ENCODE peak calls at places on chromosomes 4 and X, in five cellular contexts. N is Karpas-422, Y is neural progenitor cell, J is PC-3, S is neuronal stem cell. R is an unnamed sample.
A peak's percentile ranks its signal among the peaks of the same experiment; 100 is the strongest.

GRCh38 chrX:150688911-150689451 is 4.2 kb upstream of the MTMR1 start:
- DNase-seq in N (no peak), J (peak; percentile 97), S (no peak), Y (no peak), R (peak; percentile 86)

GRCh38 chr4:38753021-38753806 is 29.6 kb downstream of the TLR10 start:
- DNase-seq in Y (peak; percentile 97), N (no peak), S (peak; percentile 90), J (no peak), R (peak; percentile 98)

GRCh38 chr4:121243476-121243875 is 79.4 kb upstream of the TNIP3 start:
- DNase-seq in N (no peak), J (no peak), S (no peak), Y (no peak), R (peak; percentile 67)

GRCh38 chr4:164252286-164252685 is 501.6 kb upstream of the SMIM31 start:
- DNase-seq in Y (peak; percentile 88), N (no peak), S (peak; percentile 55), J (no peak), R (peak; percentile 0)

GRCh38 chr4:65242156-65242846 is 428.0 kb downstream of the EPHA5 start:
- DNase-seq in J (no peak), N (no peak), Y (no peak), S (no peak), R (no peak)

GRCh38 chrX:152869972-152870371 is 27.9 kb upstream of the ZNF185 start:
- DNase-seq in N (no peak), Y (no peak), S (no peak), J (peak; percentile 25), R (no peak)

GRCh38 chrX:148629435-148629834 is 129.0 kb downstream of the AFF2 start:
- DNase-seq in J (no peak), N (no peak), S (no peak), Y (no peak), R (no peak)

GRCh38 chrX:149259241-149259640 is 245.9 kb downstream of the IDS start:
- DNase-seq in J (peak; percentile 15), S (no peak), Y (no peak), N (no peak), R (peak; percentile 42)

GRCh38 chr4:150934022-150934421 is 81.1 kb downstream of the LRBA start:
- DNase-seq in Y (no peak), N (no peak), J (no peak), S (no peak), R (no peak)

GRCh38 chr4:34181891-34182290 is 2062.4 kb downstream of the ARAP2 start:
- DNase-seq in Y (no peak), S (no peak), N (no peak), J (peak; percentile 69), R (peak; percentile 66)

GRCh38 chrX:54640721-54641120 is 110.7 kb downstream of the GNL3L start:
- DNase-seq in Y (no peak), S (no peak), J (peak; percentile 6), N (no peak), R (peak; percentile 5)

GRCh38 chr4:85777908-85778808 is 303.2 kb downstream of the ARHGAP24 start:
- DNase-seq in Y (no peak), S (no peak), J (peak; percentile 23), N (peak; percentile 75), R (peak; percentile 44)

GRCh38 chr4:56186808-56187523 is 200.3 kb downstream of the AASDH start:
- DNase-seq in Y (peak; percentile 44), J (no peak), N (no peak), S (no peak), R (no peak)

GRCh38 chrX:49876750-49877149 is 2.5 kb upstream of the USP27X start:
- DNase-seq in S (no peak), N (peak; percentile 74), Y (peak; percentile 31), J (peak; percentile 64), R (peak; percentile 42)

GRCh38 chr4:154626793-154627484 is 14.5 kb upstream of the FGG start:
- DNase-seq in Y (peak; percentile 90), J (peak; percentile 41), S (peak; percentile 62), N (peak; percentile 67), R (peak; percentile 54)

GRCh38 chrX:68867458-68868166 is 38.8 kb downstream of the EFNB1 start:
- DNase-seq in S (no peak), J (no peak), N (no peak), Y (no peak), R (no peak)

GRCh38 chr4:156594619-156595018 is 377.0 kb downstream of the PDGFC start:
- DNase-seq in J (peak; percentile 9), Y (no peak), N (no peak), S (no peak), R (no peak)

GRCh38 chr4:128299848-128300247 is 12.2 kb upstream of the PGRMC2 start:
- DNase-seq in Y (no peak), N (no peak), J (no peak), S (no peak), R (no peak)

GRCh38 chr4:48033825-48034413 is 17.3 kb downstream of the NIPAL1 start:
- DNase-seq in N (peak; percentile 91), S (no peak), J (peak; percentile 61), Y (peak; percentile 17), R (peak; percentile 37)

GRCh38 chrX:151871244-151871643 is 41.4 kb upstream of the MAGEA4 start:
- DNase-seq in Y (no peak), N (no peak), J (peak; percentile 55), S (no peak), R (peak; percentile 90)

GRCh38 chrX:136028383-136028984 is 43.2 kb downstream of the SLC9A6 start:
- DNase-seq in S (peak; percentile 18), Y (peak; percentile 47), N (peak; percentile 83), J (peak; percentile 80), R (peak; percentile 65)

GRCh38 chr4:89000844-89001360 is 56.1 kb downstream of the FAM13A start:
- DNase-seq in N (no peak), S (no peak), Y (no peak), J (peak; percentile 65), R (peak; percentile 37)

GRCh38 chr4:118586357-118586790 is 98.8 kb upstream of the METTL14 start:
- DNase-seq in Y (no peak), N (no peak), S (no peak), J (no peak), R (peak; percentile 13)

GRCh38 chr4:20512053-20512810 is 188.0 kb upstream of the PACRGL start:
- DNase-seq in J (peak; percentile 76), N (no peak), S (no peak), Y (no peak), R (no peak)

GRCh38 chr4:38078590-38079381 is 118.6 kb downstream of the PTTG2 start:
- DNase-seq in N (no peak), Y (no peak), S (no peak), J (peak; percentile 59), R (peak; percentile 88)

GRCh38 chrX:154396948-154397887 is 959 bp upstream of the RPL10 start:
- DNase-seq in S (no peak), J (peak; percentile 66), N (peak; percentile 86), Y (peak; percentile 66), R (peak; percentile 81)

GRCh38 chr4:142815834-142816233 is 30.3 kb downstream of the INPP4B start:
- DNase-seq in J (peak; percentile 62), N (no peak), Y (no peak), S (no peak), R (peak; percentile 91)

GRCh38 chrX:35711281-35711680 is 86.9 kb upstream of the MAGEB16 start:
- DNase-seq in J (no peak), Y (no peak), N (no peak), S (no peak), R (no peak)

GRCh38 chrX:446243-446642 is 59.5 kb upstream of the PPP2R3B start:
- DNase-seq in J (no peak), Y (peak; percentile 85), S (peak; percentile 54), N (no peak), R (no peak)

GRCh38 chrX:137352101-137352660 is 213.7 kb upstream of the ZIC3 start:
- DNase-seq in J (no peak), S (no peak), N (peak; percentile 43), Y (peak; percentile 2), R (no peak)

GRCh38 chr4:81527709-81528108 is 56.0 kb upstream of the RASGEF1B start:
- DNase-seq in J (no peak), N (no peak), S (no peak), Y (no peak), R (no peak)

DNA sequence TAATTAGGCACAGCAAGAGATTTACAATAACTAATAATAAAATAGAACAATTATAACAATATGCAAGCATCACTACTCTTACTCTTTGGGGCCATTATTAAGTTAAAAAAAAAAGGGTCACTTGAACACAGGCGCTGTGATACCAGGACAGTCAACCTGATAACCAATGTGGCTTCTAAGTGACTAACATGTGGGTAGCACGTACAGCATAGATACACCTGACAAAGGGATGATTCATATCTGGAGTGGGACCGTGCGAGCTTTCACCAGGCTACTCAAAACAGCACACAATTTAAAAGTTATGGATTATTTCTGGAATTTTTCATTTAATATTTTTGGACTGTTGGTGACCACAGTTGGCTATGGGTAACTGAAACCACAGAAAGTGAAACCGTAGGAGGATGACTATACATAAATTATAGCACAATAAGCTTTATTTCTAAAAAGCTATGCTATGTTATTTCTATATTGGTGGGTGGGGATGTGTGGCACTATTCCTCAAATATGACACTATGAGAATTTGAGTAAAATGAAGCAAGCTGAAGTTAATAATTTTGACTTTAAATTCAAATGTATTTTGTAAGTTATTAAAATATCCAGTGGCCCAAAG is 113.8 kb upstream of the STIM2 start:
- DNase-seq in Y (no peak), J (peak; percentile 45), S (no peak), N (no peak), R (no peak)
- H3K9ac ChIP-seq in Y (no peak overlapping the region), J (no peak overlapping the region), S (no peak overlapping the region), N (no peak overlapping the region), R (no peak overlapping the region)

DNA sequence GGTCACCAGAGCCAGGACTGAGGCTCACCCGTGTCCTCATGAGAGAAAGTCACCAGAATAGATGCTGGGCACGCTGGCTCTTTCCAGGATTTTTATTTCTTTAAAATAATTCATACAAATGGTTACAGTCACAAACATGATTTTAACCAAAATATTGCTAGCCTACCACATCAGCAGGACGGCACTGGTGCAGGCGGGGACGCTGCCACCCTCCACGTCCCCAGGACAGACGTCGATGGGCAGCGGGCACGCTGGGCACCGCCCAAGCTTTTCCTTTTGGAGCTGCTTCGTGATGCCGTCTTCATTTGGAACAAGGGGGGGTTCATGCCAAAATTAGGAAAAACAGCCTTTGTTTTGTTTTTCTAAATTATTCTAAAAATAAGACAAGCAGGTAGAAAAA is 37.6 kb downstream of the CTBP1 start:
- DNase-seq in N (no peak), J (no peak), Y (no peak), S (no peak), R (no peak)
- H3K27ac ChIP-seq in N (no peak overlapping the region), J (no peak overlapping the region), Y (no peak overlapping the region), S (no peak overlapping the region), R (no peak overlapping the region)

GRCh38 chr4:144580421-144580820 is 65.5 kb upstream of the HHIP start:
- DNase-seq in J (peak; percentile 58), N (no peak), Y (no peak), S (no peak), R (no peak)
- H3K4me1 ChIP-seq in J (peaks cover 64% of the 10 kb centered on the region), N (no peaks in the 10 kb centered on the region), Y (no peaks in the 10 kb centered on the region), S (no peaks in the 10 kb centered on the region), R (peaks cover 54% of the 10 kb centered on the region)

DNA sequence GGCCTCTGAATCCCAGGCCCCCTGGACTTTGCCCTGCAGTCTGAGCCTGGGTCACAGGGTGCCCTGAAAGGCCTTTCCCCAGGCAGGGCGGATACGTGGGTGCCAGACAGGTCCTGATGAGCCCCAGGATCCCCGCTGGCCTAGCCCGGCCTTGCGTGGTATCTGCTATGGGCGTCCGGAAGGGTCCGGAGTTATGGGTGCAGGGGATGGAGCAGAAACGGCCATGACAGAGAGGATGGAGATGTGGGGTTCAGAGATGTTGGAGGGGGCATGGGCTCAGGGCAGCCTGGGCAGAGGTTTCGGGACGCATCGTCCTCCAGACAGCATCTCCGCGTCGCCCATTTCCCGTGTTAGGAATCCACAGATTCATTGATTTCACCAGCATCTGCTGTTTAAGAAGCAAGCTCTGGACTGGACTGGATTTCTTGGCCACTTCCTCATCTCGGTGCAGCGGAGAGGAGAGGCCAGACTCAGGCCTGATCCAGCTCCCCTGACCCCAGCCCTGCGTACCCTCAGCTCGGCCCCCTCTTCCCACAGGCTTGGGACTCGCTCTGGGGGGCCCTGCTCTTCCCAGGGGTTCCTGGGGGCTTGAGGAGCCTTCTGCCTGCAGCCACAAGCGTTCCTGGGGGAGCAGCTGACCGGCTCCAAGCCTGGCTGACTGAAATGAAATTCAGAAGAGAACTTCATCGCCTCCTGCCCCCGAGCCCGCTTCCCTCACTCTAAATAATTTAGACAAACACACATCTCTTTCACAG is 86.9 kb upstream of the ADRA2C start:
- DNase-seq in J (no peak), N (no peak), Y (no peak), S (no peak), R (no peak)
- H3K9ac ChIP-seq in J (no peak overlapping the region), N (no peak overlapping the region), Y (no peak overlapping the region), S (peak overlapping the region; percentile 44), R (no peak overlapping the region)

R was measured in GM23248.